ENCODE peak calls at places on chromosome 20, in ten cellular contexts. Y, O, V, M, N, C, E, L, S and U are unnamed samples.

GRCh38 chr20:44384423-44385027 is 29.0 kb downstream of the HNF4A start:
- DNase-seq in Y (peak), O (peak), V (peak), M (peak), N (peak), C (peak), E (peak), L (peak), S (peak), U (no peak)

GRCh38 chr20:32585011-32585518 is at the start of gene NOL4L:
- DNase-seq in Y (no peak), O (peak), V (peak), M (peak), N (peak), C (no peak), E (peak), L (peak), S (no peak), U (peak)

GRCh38 chr20:15515706-15516105 is 1057.5 kb downstream of the KIF16B start:
- DNase-seq in Y (no peak), O (no peak), V (no peak), M (no peak), N (no peak), C (no peak), E (no peak), L (no peak), S (no peak), U (no peak)

GRCh38 chr20:41218466-41218865 is 81.1 kb downstream of the PLCG1 start:
- DNase-seq in Y (peak), O (no peak), V (peak), M (no peak), N (peak), C (peak), E (no peak), L (no peak), S (no peak), U (no peak)

GRCh38 chr20:49583669-49584417 is 15.9 kb upstream of the PTGIS start:
- DNase-seq in Y (peak), O (no peak), V (peak), M (peak), N (peak), C (peak), E (no peak), L (no peak), S (no peak), U (peak)

GRCh38 chr20:62156592-62157386 is 13.2 kb downstream of the SS18L1 start:
- DNase-seq in Y (peak), O (no peak), V (peak), M (peak), N (peak), C (peak), E (peak), L (peak), S (peak), U (peak)

GRCh38 chr20:3461191-3461874 is 9.5 kb upstream of the ATRN start:
- DNase-seq in Y (no peak), O (no peak), V (peak), M (no peak), N (peak), C (no peak), E (no peak), L (no peak), S (no peak), U (no peak)

GRCh38 chr20:3786126-3786484 is 435 bp downstream of the CENPB start:
- DNase-seq in Y (peak), O (peak), V (peak), M (peak), N (peak), C (no peak), E (no peak), L (peak), S (peak), U (peak)

GRCh38 chr20:35561268-35561667 is 19.4 kb downstream of the ERGIC3 start:
- DNase-seq in Y (peak), O (no peak), V (peak), M (no peak), N (peak), C (peak), E (no peak), L (no peak), S (no peak), U (peak)

GRCh38 chr20:35564905-35565304 is 23.0 kb downstream of the ERGIC3 start:
- DNase-seq in Y (no peak), O (no peak), V (no peak), M (no peak), N (no peak), C (no peak), E (no peak), L (no peak), S (no peak), U (no peak)